ENCODE peak calls at places on chromosomes 11 and 22, in five cellular contexts. One of them, this sample, is unnamed.

GRCh38 chr11:108117746-108118371 is 3.5 kb upstream of the ACAT1 start:
- DNase-seq in K562: peak; percentile 59
- DNase-seq in A549: peak; percentile 63
- DNase-seq in lower lobe of right lung: no peak
- DNase-seq in cardiac muscle cell: peak; percentile 21
- DNase-seq in this sample: peak; percentile 82

GRCh38 chr22:36395922-36396321 is 8.2 kb upstream of the MYH9 start:
- DNase-seq in K562: no peak
- DNase-seq in A549: peak; percentile 65
- DNase-seq in lower lobe of right lung: no peak
- DNase-seq in cardiac muscle cell: no peak
- DNase-seq in this sample: peak; percentile 83

GRCh38 chr11:10878408-10879214 is 20.8 kb upstream of the ZBED5 start:
- DNase-seq in K562: peak; percentile 78
- DNase-seq in A549: peak; percentile 81
- DNase-seq in lower lobe of right lung: no peak
- DNase-seq in cardiac muscle cell: peak; percentile 58
- DNase-seq in this sample: peak; percentile 82

GRCh38 chr11:114193730-114194674 is 102.2 kb upstream of the NNMT start:
- DNase-seq in K562: no peak
- DNase-seq in A549: no peak
- DNase-seq in lower lobe of right lung: no peak
- DNase-seq in cardiac muscle cell: no peak
- DNase-seq in this sample: no peak

GRCh38 chr11:35167451-35167954 is 28.5 kb downstream of the CD44 start:
- DNase-seq in K562: no peak
- DNase-seq in A549: no peak
- DNase-seq in lower lobe of right lung: no peak
- DNase-seq in cardiac muscle cell: no peak
- DNase-seq in this sample: peak; percentile 86

GRCh38 chr11:111939836-111940604 is 2.9 kb downstream of the DIXDC1 start:
- DNase-seq in K562: no peak
- DNase-seq in A549: no peak
- DNase-seq in lower lobe of right lung: no peak
- DNase-seq in cardiac muscle cell: no peak
- DNase-seq in this sample: peak; percentile 76

GRCh38 chr22:18023509-18024275 is 669 bp downstream of the MICAL3 start:
- DNase-seq in K562: peak; percentile 46
- DNase-seq in A549: peak; percentile 83
- DNase-seq in lower lobe of right lung: no peak
- DNase-seq in cardiac muscle cell: peak; percentile 86
- DNase-seq in this sample: peak; percentile 86

GRCh38 chr11:95732930-95733602 is 56.5 kb downstream of the FAM76B start:
- DNase-seq in K562: peak; percentile 72
- DNase-seq in A549: no peak
- DNase-seq in lower lobe of right lung: no peak
- DNase-seq in cardiac muscle cell: no peak
- DNase-seq in this sample: no peak

GRCh38 chr11:62142043-62142375 is 18.2 kb downstream of the INCENP start:
- DNase-seq in K562: no peak
- DNase-seq in A549: no peak
- DNase-seq in lower lobe of right lung: no peak
- DNase-seq in cardiac muscle cell: no peak
- DNase-seq in this sample: no peak

GRCh38 chr22:49521787-49522224 is 305.9 kb downstream of the BRD1 start:
- DNase-seq in K562: no peak
- DNase-seq in A549: no peak
- DNase-seq in lower lobe of right lung: no peak
- DNase-seq in cardiac muscle cell: no peak
- DNase-seq in this sample: no peak

GRCh38 chr11:54946429-54946828 is 239.8 kb downstream of the OR4A5 start:
- DNase-seq in K562: no peak
- DNase-seq in A549: no peak
- DNase-seq in lower lobe of right lung: no peak
- DNase-seq in cardiac muscle cell: no peak
- DNase-seq in this sample: no peak

GRCh38 chr22:36465232-36466021 is 16.0 kb downstream of the TXN2 start:
- DNase-seq in K562: no peak
- DNase-seq in A549: peak; percentile 87
- DNase-seq in lower lobe of right lung: peak; percentile 84
- DNase-seq in cardiac muscle cell: no peak
- DNase-seq in this sample: peak; percentile 81

GRCh38 chr11:46315783-46316563 is 31.3 kb upstream of the DGKZ start:
- DNase-seq in K562: no peak
- DNase-seq in A549: no peak
- DNase-seq in lower lobe of right lung: no peak
- DNase-seq in cardiac muscle cell: no peak
- DNase-seq in this sample: no peak

GRCh38 chr11:58027341-58027740 is 3.4 kb upstream of the OR6Q1 start:
- DNase-seq in K562: no peak
- DNase-seq in A549: no peak
- DNase-seq in lower lobe of right lung: no peak
- DNase-seq in cardiac muscle cell: no peak
- DNase-seq in this sample: peak; percentile 55

GRCh38 chr11:105937331-105937730 is 84.7 kb downstream of the MSANTD4 start:
- DNase-seq in K562: no peak
- DNase-seq in A549: peak; percentile 2
- DNase-seq in lower lobe of right lung: no peak
- DNase-seq in cardiac muscle cell: no peak
- DNase-seq in this sample: peak; percentile 11

GRCh38 chr11:46480909-46481308 is 89.3 kb upstream of the CHRM4 start:
- DNase-seq in K562: no peak
- DNase-seq in A549: no peak
- DNase-seq in lower lobe of right lung: no peak
- DNase-seq in cardiac muscle cell: no peak
- DNase-seq in this sample: no peak

GRCh38 chr11:71951741-71952310 is 23.0 kb downstream of the RNF121 start:
- DNase-seq in K562: no peak
- DNase-seq in A549: no peak
- DNase-seq in lower lobe of right lung: no peak
- DNase-seq in cardiac muscle cell: no peak
- DNase-seq in this sample: no peak

GRCh38 chr22:44537016-44537936 is 39.2 kb upstream of the RTL6 start:
- DNase-seq in K562: no peak
- DNase-seq in A549: no peak
- DNase-seq in lower lobe of right lung: no peak
- DNase-seq in cardiac muscle cell: no peak
- DNase-seq in this sample: no peak

GRCh38 chr22:22348127-22348814 is 103.7 kb downstream of the VPREB1 start:
- DNase-seq in K562: peak; percentile 55
- DNase-seq in A549: peak; percentile 7
- DNase-seq in lower lobe of right lung: no peak
- DNase-seq in cardiac muscle cell: no peak
- DNase-seq in this sample: no peak

GRCh38 chr11:131637469-131638175 is 267.2 kb downstream of the NTM start:
- DNase-seq in K562: no peak
- DNase-seq in A549: no peak
- DNase-seq in lower lobe of right lung: no peak
- DNase-seq in cardiac muscle cell: no peak
- DNase-seq in this sample: no peak

GRCh38 chr22:50622723-50623327 is 5.1 kb downstream of the ARSA start:
- DNase-seq in K562: no peak
- DNase-seq in A549: no peak
- DNase-seq in lower lobe of right lung: no peak
- DNase-seq in cardiac muscle cell: no peak
- DNase-seq in this sample: no peak

GRCh38 chr11:134654161-134654915 is 242.3 kb upstream of the B3GAT1 start:
- DNase-seq in K562: no peak
- DNase-seq in A549: no peak
- DNase-seq in lower lobe of right lung: no peak
- DNase-seq in cardiac muscle cell: no peak
- DNase-seq in this sample: no peak

GRCh38 chr11:10778217-10778970 is 27.3 kb downstream of the CTR9 start:
- DNase-seq in K562: no peak
- DNase-seq in A549: no peak
- DNase-seq in lower lobe of right lung: no peak
- DNase-seq in cardiac muscle cell: no peak
- DNase-seq in this sample: peak; percentile 85

GRCh38 chr11:64767344-64768299 is 7.8 kb upstream of the PYGM start:
- DNase-seq in K562: peak; percentile 79
- DNase-seq in A549: peak; percentile 82
- DNase-seq in lower lobe of right lung: peak; percentile 76
- DNase-seq in cardiac muscle cell: peak; percentile 86
- DNase-seq in this sample: peak; percentile 73

GRCh38 chr11:122399375-122399774 is 256.1 kb upstream of the UBASH3B start:
- DNase-seq in K562: no peak
- DNase-seq in A549: no peak
- DNase-seq in lower lobe of right lung: no peak
- DNase-seq in cardiac muscle cell: no peak
- DNase-seq in this sample: no peak

GRCh38 chr11:12126352-12127019 is 16.1 kb downstream of the MICAL2 start:
- DNase-seq in K562: no peak
- DNase-seq in A549: no peak
- DNase-seq in lower lobe of right lung: peak; percentile 69
- DNase-seq in cardiac muscle cell: no peak
- DNase-seq in this sample: peak; percentile 78

GRCh38 chr22:43931771-43932170 is 8.2 kb downstream of the PNPLA3 start:
- DNase-seq in K562: no peak
- DNase-seq in A549: no peak
- DNase-seq in lower lobe of right lung: no peak
- DNase-seq in cardiac muscle cell: no peak
- DNase-seq in this sample: no peak

GRCh38 chr11:6229911-6230310 is 4.5 kb downstream of the FHIP1B start:
- DNase-seq in K562: no peak
- DNase-seq in A549: no peak
- DNase-seq in lower lobe of right lung: no peak
- DNase-seq in cardiac muscle cell: no peak
- DNase-seq in this sample: no peak

GRCh38 chr11:120513436-120514315 is 2.1 kb downstream of the GRIK4 start:
- DNase-seq in K562: no peak
- DNase-seq in A549: no peak
- DNase-seq in lower lobe of right lung: peak; percentile 28
- DNase-seq in cardiac muscle cell: no peak
- DNase-seq in this sample: no peak

GRCh38 chr11:1691027-1691877 is 5.7 kb upstream of the KRTAP5-6 start:
- DNase-seq in K562: no peak
- DNase-seq in A549: no peak
- DNase-seq in lower lobe of right lung: peak; percentile 41
- DNase-seq in cardiac muscle cell: no peak
- DNase-seq in this sample: no peak
- TF ChIP-seq CTCF in K562: peak; percentile 45
- TF ChIP-seq CTCF in A549: no peak
- TF ChIP-seq CTCF in lower lobe of right lung: no peak
- TF ChIP-seq CTCF in cardiac muscle cell: no peak
- TF ChIP-seq CTCF in this sample: no peak

GRCh38 chr22:38088723-38089473 is 4.9 kb upstream of the SLC16A8 start:
- DNase-seq in K562: no peak
- DNase-seq in A549: no peak
- DNase-seq in lower lobe of right lung: no peak
- DNase-seq in cardiac muscle cell: no peak
- DNase-seq in this sample: peak; percentile 34
- H3K4me3 ChIP-seq in K562: no peak overlapping the region
- H3K4me3 ChIP-seq in A549: no peak overlapping the region
- H3K4me3 ChIP-seq in lower lobe of right lung: peak overlapping the region; percentile 27
- H3K4me3 ChIP-seq in cardiac muscle cell: no peak overlapping the region
- H3K4me3 ChIP-seq in this sample: peak overlapping the region; percentile 51

GRCh38 chr11:24509114-24509513 is 12.3 kb downstream of the LUZP2 start:
- DNase-seq in K562: no peak
- DNase-seq in A549: no peak
- DNase-seq in lower lobe of right lung: no peak
- DNase-seq in cardiac muscle cell: no peak
- DNase-seq in this sample: peak; percentile 25
- TF ChIP-seq CTCF in K562: no peak
- TF ChIP-seq CTCF in A549: no peak
- TF ChIP-seq CTCF in lower lobe of right lung: no peak
- TF ChIP-seq CTCF in cardiac muscle cell: peak; percentile 30
- TF ChIP-seq CTCF in this sample: peak; percentile 33

DNA sequence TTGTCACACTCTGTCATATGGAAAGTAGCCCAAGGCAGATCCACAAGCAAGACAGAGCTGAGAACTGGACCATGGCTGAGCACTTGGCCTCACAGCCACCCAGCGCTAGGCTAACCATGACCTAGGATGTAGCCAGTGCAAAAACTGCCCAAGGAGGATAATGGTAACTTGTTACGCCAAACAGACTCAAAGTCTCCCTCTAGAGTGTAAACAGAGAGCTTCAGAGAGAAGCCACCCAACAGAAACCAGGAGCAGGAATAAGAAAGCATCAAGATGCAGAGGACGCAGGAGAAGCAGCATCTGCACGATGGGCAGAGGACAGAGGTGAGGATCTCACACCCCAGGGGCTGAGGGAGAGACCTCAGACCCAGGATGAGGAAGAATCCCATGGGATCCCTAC is 97.9 kb downstream of the RCN1 start:
- DNase-seq in K562: peak; percentile 6
- DNase-seq in A549: peak; percentile 10
- DNase-seq in lower lobe of right lung: no peak
- DNase-seq in cardiac muscle cell: no peak
- DNase-seq in this sample: no peak
- H3K4me3 ChIP-seq in K562: no peak overlapping the region
- H3K4me3 ChIP-seq in A549: no peak overlapping the region
- H3K4me3 ChIP-seq in lower lobe of right lung: no peak overlapping the region
- H3K4me3 ChIP-seq in cardiac muscle cell: no peak overlapping the region
- H3K4me3 ChIP-seq in this sample: no peak overlapping the region

DNA sequence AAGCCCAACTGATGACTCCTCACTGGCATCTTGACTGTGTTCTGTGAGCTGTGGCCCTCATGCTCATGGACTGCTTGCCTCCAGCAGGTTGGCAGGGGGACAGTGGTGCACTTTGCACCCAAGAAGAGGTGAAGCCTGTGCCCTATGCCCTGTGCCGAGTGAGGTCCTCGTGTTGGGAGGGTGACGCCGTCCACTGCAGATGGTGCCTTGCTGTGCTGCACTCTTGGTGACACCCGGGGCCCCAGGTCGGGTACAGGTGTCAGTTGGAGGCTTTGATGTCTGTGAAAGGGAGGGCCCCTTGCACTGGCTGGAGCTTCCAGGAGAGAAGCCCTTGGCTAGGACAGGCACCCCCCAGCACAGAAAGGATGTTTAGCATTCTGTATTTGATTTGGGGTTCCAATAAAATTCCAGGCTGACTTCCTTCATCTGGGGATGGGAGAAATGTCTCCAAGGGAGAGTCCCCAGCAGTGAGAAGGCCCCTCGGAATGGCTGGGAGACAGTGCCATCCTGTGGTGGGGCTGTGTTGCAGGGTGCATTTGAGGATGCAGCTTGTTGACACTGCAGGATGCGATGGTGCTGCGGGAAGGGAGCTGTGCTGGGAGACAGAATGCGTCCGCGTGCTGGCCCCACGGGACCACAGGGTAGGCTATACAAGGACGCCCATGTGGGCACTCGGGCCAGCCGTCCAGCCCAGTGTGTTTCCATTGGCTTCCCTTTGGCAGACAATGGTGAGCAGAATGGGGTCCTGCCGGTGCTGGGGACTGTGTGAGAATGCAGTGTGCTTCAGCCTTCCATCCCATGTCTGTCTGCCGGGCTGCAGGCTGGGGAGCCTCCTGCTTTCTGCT is 2.5 kb upstream of the ZDHHC8 start:
- DNase-seq in K562: peak; percentile 92
- DNase-seq in A549: peak; percentile 46
- DNase-seq in lower lobe of right lung: no peak
- DNase-seq in cardiac muscle cell: peak; percentile 13
- DNase-seq in this sample: peak; percentile 16
- TF ChIP-seq CTCF in K562: peak; percentile 97
- TF ChIP-seq CTCF in A549: peak; percentile 27
- TF ChIP-seq CTCF in lower lobe of right lung: no peak
- TF ChIP-seq CTCF in cardiac muscle cell: peak; percentile 47
- TF ChIP-seq CTCF in this sample: peak; percentile 34

This sample was measured in fibroblast of the aortic adventitia.